ENCODE peak calls at places on chromosomes 11 and 22, in eight cellular contexts. C, T, Z, M, Q, D, F and L are unnamed samples.

GRCh38 chr11:100098560-100098959 is 588.5 kb upstream of the ARHGAP42 start:
- DNase-seq in C (no peak), T (no peak), Z (no peak), M (no peak), Q (no peak), D (no peak), F (no peak), L (no peak)

GRCh38 chr22:46379301-46379930 is 43.9 kb downstream of the TRMU start:
- DNase-seq in C (no peak), T (no peak), Z (peak), M (no peak), Q (no peak), D (no peak), F (no peak), L (peak)

GRCh38 chr22:22927196-22927887 is 39.7 kb downstream of the IGLL5 start:
- DNase-seq in C (no peak), T (no peak), Z (no peak), M (no peak), Q (no peak), D (no peak), F (no peak), L (no peak)

GRCh38 chr22:29784451-29785361 is 17.5 kb downstream of the UQCR10 start:
- DNase-seq in C (no peak), T (no peak), Z (no peak), M (peak), Q (no peak), D (no peak), F (peak), L (no peak)

GRCh38 chr22:21816787-21817496 is 50.5 kb downstream of the MAPK1 start:
- DNase-seq in C (no peak), T (no peak), Z (peak), M (no peak), Q (peak), D (peak), F (peak), L (peak)

GRCh38 chr11:2271327-2272240 is 1.2 kb upstream of the ASCL2 start:
- DNase-seq in C (no peak), T (no peak), Z (no peak), M (no peak), Q (no peak), D (no peak), F (no peak), L (no peak)

GRCh38 chr11:1209371-1210057 is 13.4 kb upstream of the MUC5B start:
- DNase-seq in C (no peak), T (no peak), Z (no peak), M (no peak), Q (peak), D (no peak), F (no peak), L (no peak)

GRCh38 chr11:73343076-73343833 is 32.9 kb upstream of the RELT start:
- DNase-seq in C (no peak), T (no peak), Z (no peak), M (no peak), Q (no peak), D (no peak), F (no peak), L (no peak)

GRCh38 chr11:116162086-116162485 is 610.7 kb downstream of the BUD13 start:
- DNase-seq in C (no peak), T (no peak), Z (no peak), M (no peak), Q (no peak), D (no peak), F (no peak), L (no peak)

GRCh38 chr11:60080523-60080922 is 7.9 kb upstream of the MS4A2 start:
- DNase-seq in C (no peak), T (no peak), Z (no peak), M (no peak), Q (no peak), D (no peak), F (no peak), L (no peak)

GRCh38 chr11:129237880-129238638 is 45.9 kb upstream of the ARHGAP32 start:
- DNase-seq in C (no peak), T (no peak), Z (no peak), M (no peak), Q (no peak), D (no peak), F (no peak), L (no peak)

GRCh38 chr11:61472282-61472681 is 36.3 kb upstream of the LRRC10B start:
- DNase-seq in C (no peak), T (no peak), Z (no peak), M (no peak), Q (no peak), D (no peak), F (no peak), L (no peak)

GRCh38 chr22:31768422-31769059 is 14.7 kb downstream of the DEPDC5 start:
- DNase-seq in C (no peak), T (no peak), Z (no peak), M (no peak), Q (no peak), D (no peak), F (no peak), L (no peak)

GRCh38 chr22:44755956-44756361 is 3.6 kb downstream of the ARHGAP8 start:
- DNase-seq in C (no peak), T (no peak), Z (no peak), M (no peak), Q (no peak), D (no peak), F (no peak), L (no peak)

GRCh38 chr22:48981671-48982070 is 846.0 kb downstream of the BRD1 start:
- DNase-seq in C (no peak), T (no peak), Z (no peak), M (no peak), Q (no peak), D (no peak), F (no peak), L (no peak)

GRCh38 chr11:64092119-64092760 is 56.5 kb downstream of the FLRT1 start:
- DNase-seq in C (no peak), T (no peak), Z (no peak), M (peak), Q (no peak), D (no peak), F (peak), L (no peak)

GRCh38 chr11:111384494-111384893 is 5.4 kb upstream of the POU2AF1 start:
- DNase-seq in C (no peak), T (no peak), Z (no peak), M (no peak), Q (no peak), D (no peak), F (no peak), L (no peak)